ENCODE peak calls at places on chromosomes 4 and X, in seven cellular contexts. One of them, this sample, is unnamed.

GRCh38 chr4:6180841-6181631 is 19.3 kb downstream of the JAKMIP1 start:
- DNase-seq in activated CD4-positive, alpha-beta T cell treated with anti-CD3 and anti-CD28 coated beads for 24 hours: no peak
- DNase-seq in hippocampal formation: no peak
- DNase-seq in amygdala: no peak
- DNase-seq in NCI-H2029: no peak
- DNase-seq in T-helper 9 cell: peak
- DNase-seq in Ammon's horn: no peak
- DNase-seq in this sample: no peak

GRCh38 chrX:37755073-37755472 is 24.8 kb upstream of the CYBB start:
- DNase-seq in hippocampal formation: no peak
- DNase-seq in amygdala: no peak
- DNase-seq in T-helper 9 cell: no peak
- DNase-seq in NCI-H2029: no peak
- DNase-seq in activated CD4-positive, alpha-beta T cell treated with anti-CD3 and anti-CD28 coated beads for 24 hours: no peak
- DNase-seq in Ammon's horn: peak
- DNase-seq in this sample: no peak

GRCh38 chr4:128155874-128156456 is 94.9 kb downstream of the LARP1B start:
- DNase-seq in NCI-H2029: no peak
- DNase-seq in hippocampal formation: no peak
- DNase-seq in T-helper 9 cell: no peak
- DNase-seq in Ammon's horn: peak
- DNase-seq in activated CD4-positive, alpha-beta T cell treated with anti-CD3 and anti-CD28 coated beads for 24 hours: no peak
- DNase-seq in amygdala: no peak
- DNase-seq in this sample: no peak

GRCh38 chrX:57821703-57822375 is 88.4 kb downstream of the ZXDA start:
- DNase-seq in Ammon's horn: peak
- DNase-seq in hippocampal formation: peak
- DNase-seq in T-helper 9 cell: peak
- DNase-seq in NCI-H2029: peak
- DNase-seq in amygdala: peak
- DNase-seq in activated CD4-positive, alpha-beta T cell treated with anti-CD3 and anti-CD28 coated beads for 24 hours: no peak
- DNase-seq in this sample: peak

GRCh38 chrX:25175171-25175570 is 159.4 kb upstream of the ARX start:
- DNase-seq in amygdala: no peak
- DNase-seq in activated CD4-positive, alpha-beta T cell treated with anti-CD3 and anti-CD28 coated beads for 24 hours: no peak
- DNase-seq in NCI-H2029: no peak
- DNase-seq in hippocampal formation: no peak
- DNase-seq in T-helper 9 cell: no peak
- DNase-seq in Ammon's horn: no peak
- DNase-seq in this sample: no peak

GRCh38 chr4:105145913-105146285 is 777 bp upstream of the TET2 start:
- DNase-seq in hippocampal formation: no peak
- DNase-seq in Ammon's horn: peak
- DNase-seq in activated CD4-positive, alpha-beta T cell treated with anti-CD3 and anti-CD28 coated beads for 24 hours: no peak
- DNase-seq in T-helper 9 cell: peak
- DNase-seq in amygdala: no peak
- DNase-seq in NCI-H2029: no peak
- DNase-seq in this sample: peak

GRCh38 chrX:71619193-71619592 is 882 bp upstream of the CXCR3 start:
- DNase-seq in Ammon's horn: no peak
- DNase-seq in hippocampal formation: no peak
- DNase-seq in activated CD4-positive, alpha-beta T cell treated with anti-CD3 and anti-CD28 coated beads for 24 hours: peak
- DNase-seq in NCI-H2029: no peak
- DNase-seq in T-helper 9 cell: peak
- DNase-seq in amygdala: no peak
- DNase-seq in this sample: no peak

GRCh38 chr4:110516106-110516922 is 40.4 kb downstream of the ENPEP start:
- DNase-seq in amygdala: peak
- DNase-seq in NCI-H2029: peak
- DNase-seq in hippocampal formation: peak
- DNase-seq in activated CD4-positive, alpha-beta T cell treated with anti-CD3 and anti-CD28 coated beads for 24 hours: peak
- DNase-seq in Ammon's horn: peak
- DNase-seq in T-helper 9 cell: peak
- DNase-seq in this sample: peak

GRCh38 chr4:67393699-67394281 is 151.5 kb downstream of the CENPC start:
- DNase-seq in NCI-H2029: peak
- DNase-seq in amygdala: peak
- DNase-seq in Ammon's horn: peak
- DNase-seq in hippocampal formation: peak
- DNase-seq in activated CD4-positive, alpha-beta T cell treated with anti-CD3 and anti-CD28 coated beads for 24 hours: no peak
- DNase-seq in T-helper 9 cell: peak
- DNase-seq in this sample: no peak

GRCh38 chr4:38290360-38290759 is 330.2 kb downstream of the PTTG2 start:
- DNase-seq in activated CD4-positive, alpha-beta T cell treated with anti-CD3 and anti-CD28 coated beads for 24 hours: no peak
- DNase-seq in NCI-H2029: no peak
- DNase-seq in Ammon's horn: no peak
- DNase-seq in T-helper 9 cell: no peak
- DNase-seq in amygdala: no peak
- DNase-seq in hippocampal formation: no peak
- DNase-seq in this sample: no peak

GRCh38 chrX:43707812-43708548 is 51.9 kb downstream of the MAOA start:
- DNase-seq in amygdala: no peak
- DNase-seq in T-helper 9 cell: no peak
- DNase-seq in Ammon's horn: no peak
- DNase-seq in NCI-H2029: no peak
- DNase-seq in activated CD4-positive, alpha-beta T cell treated with anti-CD3 and anti-CD28 coated beads for 24 hours: no peak
- DNase-seq in hippocampal formation: no peak
- DNase-seq in this sample: no peak

GRCh38 chrX:53186363-53186762 is 38.6 kb downstream of the KDM5C start:
- DNase-seq in amygdala: no peak
- DNase-seq in hippocampal formation: no peak
- DNase-seq in activated CD4-positive, alpha-beta T cell treated with anti-CD3 and anti-CD28 coated beads for 24 hours: no peak
- DNase-seq in NCI-H2029: no peak
- DNase-seq in T-helper 9 cell: no peak
- DNase-seq in Ammon's horn: no peak
- DNase-seq in this sample: peak

GRCh38 chr4:912548-913279 is 19.4 kb downstream of the GAK start:
- DNase-seq in activated CD4-positive, alpha-beta T cell treated with anti-CD3 and anti-CD28 coated beads for 24 hours: no peak
- DNase-seq in T-helper 9 cell: no peak
- DNase-seq in amygdala: no peak
- DNase-seq in NCI-H2029: no peak
- DNase-seq in Ammon's horn: peak
- DNase-seq in hippocampal formation: peak
- DNase-seq in this sample: peak